ENCODE peak calls at places on chromosome 3, in four cellular contexts. Q is cardiac muscle cell, T is endothelial cell, Y is mucosa of descending colon. U is an unnamed sample.
A peak's percentile ranks its signal among the peaks of the same experiment; 100 is the strongest.

GRCh38 chr3:97711664-97712063 is 52.9 kb upstream of the ARL6 start:
- DNase-seq in Q (no peak), T (no peak), Y (no peak), U (no peak)

GRCh38 chr3:44942202-44942921 is 33.6 kb downstream of the ZDHHC3 start:
- DNase-seq in Q (peak; percentile 7), T (no peak), Y (no peak), U (no peak)

GRCh38 chr3:117600666-117601065 is 891.1 kb downstream of the TUSC7 start:
- DNase-seq in Q (no peak), T (no peak), Y (no peak), U (no peak)

GRCh38 chr3:53187430-53187829 is 26.4 kb downstream of the PRKCD start:
- DNase-seq in Q (no peak), T (no peak), Y (peak; percentile 17), U (no peak)

GRCh38 chr3:66504761-66505641 is 4.2 kb upstream of the LRIG1 start:
- DNase-seq in Q (no peak), T (no peak), Y (no peak), U (no peak)

GRCh38 chr3:11910971-11911531 is 64.4 kb upstream of the TAMM41 start:
- DNase-seq in Q (no peak), T (no peak), Y (no peak), U (no peak)

GRCh38 chr3:83218383-83219200 is 1457.1 kb upstream of the GBE1 start:
- DNase-seq in Q (no peak), T (no peak), Y (no peak), U (no peak)

GRCh38 chr3:159583662-159584061 is 405.0 kb upstream of the IL12A start:
- DNase-seq in Q (no peak), T (no peak), Y (no peak), U (no peak)

GRCh38 chr3:127644641-127645040 is 15.7 kb downstream of the PODXL2 start:
- DNase-seq in Q (no peak), T (no peak), Y (no peak), U (no peak)

GRCh38 chr3:15325228-15325627 is 7.2 kb downstream of the SH3BP5 start:
- DNase-seq in Q (peak; percentile 81), T (no peak), Y (no peak), U (peak; percentile 34)

GRCh38 chr3:94776401-94776915 is 713.6 kb downstream of the NSUN3 start:
- DNase-seq in Q (no peak), T (no peak), Y (no peak), U (no peak)

GRCh38 chr3:195118671-195119070 is 152.3 kb downstream of the XXYLT1 start:
- DNase-seq in Q (peak; percentile 84), T (no peak), Y (no peak), U (no peak)

GRCh38 chr3:129867506-129868124 is 25.9 kb downstream of the TMCC1 start:
- DNase-seq in Q (peak; percentile 45), T (no peak), Y (no peak), U (no peak)

GRCh38 chr3:110618512-110619226 is 452.9 kb upstream of the NECTIN3 start:
- DNase-seq in Q (no peak), T (no peak), Y (no peak), U (no peak)

GRCh38 chr3:38224357-38224756 is 41.3 kb upstream of the SLC22A13 start:
- DNase-seq in Q (no peak), T (no peak), Y (no peak), U (no peak)

GRCh38 chr3:182133752-182134151 is 422.0 kb downstream of the SOX2 start:
- DNase-seq in Q (no peak), T (no peak), Y (no peak), U (no peak)

GRCh38 chr3:28476194-28476593 is 127.6 kb upstream of the AZI2 start:
- DNase-seq in Q (peak; percentile 71), T (no peak), Y (no peak), U (no peak)

GRCh38 chr3:126971891-126972351 is 11.0 kb upstream of the PLXNA1 start:
- DNase-seq in Q (peak; percentile 84), T (no peak), Y (peak; percentile 55), U (peak; percentile 28)

GRCh38 chr3:57464011-57464410 is 80.1 kb downstream of the DNAH12 start:
- DNase-seq in Q (no peak), T (peak; percentile 15), Y (no peak), U (no peak)

GRCh38 chr3:151660890-151661289 is 72.8 kb upstream of the AADACL2 start:
- DNase-seq in Q (peak; percentile 62), T (no peak), Y (no peak), U (no peak)

GRCh38 chr3:14598143-14598569 is 53.4 kb upstream of the CCDC174 start:
- DNase-seq in Q (peak; percentile 57), T (peak; percentile 63), Y (no peak), U (no peak)

GRCh38 chr3:141699907-141700306 is 38.2 kb upstream of the RNF7 start:
- DNase-seq in Q (no peak), T (no peak), Y (no peak), U (no peak)

GRCh38 chr3:66098436-66098835 is 59.7 kb upstream of the MAGI1 start:
- DNase-seq in Q (no peak), T (no peak), Y (no peak), U (no peak)

GRCh38 chr3:161796780-161797179 is 300.2 kb downstream of the OTOL1 start:
- DNase-seq in Q (peak; percentile 15), T (no peak), Y (no peak), U (no peak)

GRCh38 chr3:184145120-184145524 is 10.0 kb downstream of the EIF2B5 start:
- DNase-seq in Q (peak; percentile 69), T (peak; percentile 28), Y (peak; percentile 56), U (no peak)

GRCh38 chr3:133701435-133702358 is 40.0 kb upstream of the TOPBP1 start:
- DNase-seq in Q (no peak), T (no peak), Y (no peak), U (no peak)

GRCh38 chr3:9349321-9350117 is 13.3 kb upstream of the THUMPD3 start:
- DNase-seq in Q (peak; percentile 48), T (no peak), Y (no peak), U (no peak)

GRCh38 chr3:143672396-143673165 is 175.7 kb downstream of the SLC9A9 start:
- DNase-seq in Q (no peak), T (no peak), Y (no peak), U (no peak)

DNA sequence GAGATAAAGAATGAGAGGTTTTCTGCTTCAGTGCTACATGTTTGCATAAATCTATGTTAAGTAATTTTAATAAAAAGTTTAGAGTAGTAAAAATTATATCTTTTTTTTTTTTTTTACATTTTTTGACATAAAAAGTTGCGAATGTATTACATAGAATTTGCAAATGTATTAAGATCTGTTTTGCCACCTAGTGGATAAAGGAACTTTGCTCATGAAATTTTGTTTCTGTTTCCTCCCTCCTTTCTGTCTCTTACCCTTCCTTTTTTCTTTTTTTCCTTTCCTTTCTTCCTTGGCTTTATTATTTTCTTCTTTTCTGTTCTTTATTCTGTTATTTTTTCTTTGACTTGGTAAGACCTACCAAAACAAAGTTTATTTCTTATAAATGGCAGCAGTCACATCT is 58.5 kb upstream of the UTS2B start:
- DNase-seq in Q (peak; percentile 43), T (no peak), Y (no peak), U (no peak)
- TF ChIP-seq CTCF in Q (peak; percentile 37), T (peak; percentile 41), Y (no peak), U (no peak)

GRCh38 chr3:134775831-134776230 is 19.2 kb upstream of the EPHB1 start:
- DNase-seq in Q (no peak), T (no peak), Y (no peak), U (no peak)

GRCh38 chr3:134769469-134769868 is 25.6 kb upstream of the EPHB1 start:
- DNase-seq in Q (no peak), T (no peak), Y (no peak), U (no peak)

GRCh38 chr3:134771962-134772361 is 23.1 kb upstream of the EPHB1 start:
- DNase-seq in Q (no peak), T (no peak), Y (no peak), U (no peak)

GRCh38 chr3:134768845-134769244 is 26.2 kb upstream of the EPHB1 start:
- DNase-seq in Q (no peak), T (no peak), Y (no peak), U (no peak)

DNA sequence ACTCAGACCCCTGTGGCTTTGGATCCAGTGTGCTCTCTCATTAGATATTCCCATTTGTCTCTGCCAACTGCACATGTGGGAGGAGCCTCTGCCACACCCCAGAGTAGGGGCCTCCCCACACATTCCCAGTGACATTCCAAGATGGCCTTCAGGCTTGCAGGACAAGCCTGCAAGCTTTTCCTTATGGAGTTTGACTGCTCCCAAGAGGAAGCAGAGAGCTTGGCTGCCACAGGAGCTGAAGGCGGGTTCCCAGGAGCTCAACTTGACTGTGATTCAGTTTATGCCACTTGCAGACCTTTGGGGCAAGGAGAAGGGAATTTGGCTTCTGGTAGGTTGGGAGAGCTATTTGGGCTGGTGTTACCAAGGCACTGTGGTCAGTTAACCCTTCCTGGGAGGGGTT is 22.5 kb upstream of the EPHB1 start:
- DNase-seq in Q (no peak), T (no peak), Y (no peak), U (no peak)
- TF ChIP-seq CTCF in Q (no peak), T (no peak), Y (no peak), U (no peak)

DNA sequence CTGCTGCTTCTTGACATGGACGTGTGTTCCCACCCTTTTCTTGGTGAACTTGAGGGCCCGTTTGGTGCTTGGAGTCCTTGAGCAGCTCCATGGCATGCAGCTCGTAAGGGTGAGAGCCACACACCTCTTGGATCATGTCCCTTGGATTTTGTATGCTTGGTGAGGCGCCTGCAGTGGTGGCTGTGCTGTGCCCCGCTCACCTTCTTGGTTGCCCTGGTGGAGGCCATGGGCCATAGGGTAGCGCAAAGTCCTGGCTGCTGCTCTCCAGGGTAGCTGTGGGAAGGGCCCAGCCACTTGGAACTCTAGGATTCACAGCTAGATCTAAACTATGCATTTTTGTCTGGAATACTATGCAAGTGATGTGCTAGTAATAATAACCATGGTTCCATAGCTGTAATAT is 26.7 kb upstream of the DPPA4 start:
- DNase-seq in Q (no peak), T (no peak), Y (no peak), U (no peak)
- TF ChIP-seq CTCF in Q (no peak), T (no peak), Y (no peak), U (no peak)

GRCh38 chr3:13566769-13567310 is 17.9 kb downstream of the FBLN2 start:
- DNase-seq in Q (no peak), T (no peak), Y (no peak), U (no peak)

GRCh38 chr3:13566462-13566748 is 17.5 kb downstream of the FBLN2 start:
- DNase-seq in Q (no peak), T (no peak), Y (no peak), U (no peak)

GRCh38 chr3:13568515-13568995 is 19.6 kb downstream of the FBLN2 start:
- DNase-seq in Q (no peak), T (no peak), Y (no peak), U (no peak)

GRCh38 chr3:13569201-13569600 is 20.3 kb downstream of the FBLN2 start:
- DNase-seq in Q (no peak), T (no peak), Y (no peak), U (no peak)

DNA sequence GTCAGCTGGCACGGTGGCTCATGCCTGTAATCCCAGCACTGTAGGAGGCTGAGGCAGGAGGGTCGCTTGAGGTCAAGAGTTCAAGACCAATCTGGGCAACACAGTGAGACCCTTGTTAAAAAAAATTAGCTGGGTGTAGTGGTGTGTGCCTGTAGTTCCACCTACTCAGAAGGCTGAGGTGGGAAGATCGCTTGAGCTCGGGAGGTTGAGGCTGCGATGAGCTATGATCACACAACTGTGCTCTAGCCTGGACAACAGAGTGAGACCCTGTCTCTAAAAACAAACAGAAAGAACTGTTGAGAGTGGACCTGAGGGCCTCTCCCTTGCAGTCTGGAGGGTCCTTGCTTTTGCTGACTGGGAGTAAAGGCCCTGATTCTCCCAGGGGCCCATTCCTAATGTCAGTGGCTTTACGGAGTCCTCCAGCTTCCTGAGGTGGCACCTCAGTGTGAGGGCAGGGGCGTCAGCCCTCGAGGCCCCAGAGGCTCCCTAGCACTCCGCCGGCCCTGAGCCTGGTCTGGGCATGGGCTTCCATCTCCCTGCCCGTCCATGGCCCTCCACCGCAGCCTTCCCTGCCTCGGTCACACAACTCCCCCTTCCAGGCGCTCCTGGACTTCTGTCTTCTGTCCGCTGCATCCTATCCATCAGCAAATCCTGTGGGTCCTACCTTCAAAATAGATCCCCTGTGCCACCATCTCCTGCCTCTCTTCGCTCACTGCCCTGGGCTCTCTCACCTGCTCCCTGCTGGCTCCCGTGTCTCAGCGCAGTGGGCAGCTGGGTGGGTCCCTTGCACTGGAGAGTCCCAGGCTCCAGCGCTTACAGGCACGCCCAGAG is 19.0 kb downstream of the FBLN2 start:
- DNase-seq in Q (no peak), T (no peak), Y (no peak), U (no peak)
- TF ChIP-seq CTCF in Q (no peak), T (no peak), Y (no peak), U (no peak)